ENCODE peak calls at places on chromosomes 5 and 9, in six cellular contexts. One of them, this sample, is unnamed.
A peak's percentile ranks its signal among the peaks of the same experiment; 100 is the strongest.

GRCh38 chr9:86660146-86660545 is 287.2 kb downstream of the GAS1 start:
- DNase-seq in psoas muscle: no peak
- DNase-seq in NT2/D1: no peak
- DNase-seq in NCI-H1092: no peak
- DNase-seq in foreskin fibroblast: peak; percentile 89
- DNase-seq in ovary: no peak
- DNase-seq in this sample: no peak

GRCh38 chr5:54307583-54307982 is 2.8 kb downstream of the ARL15 start:
- DNase-seq in foreskin fibroblast: no peak
- DNase-seq in psoas muscle: no peak
- DNase-seq in ovary: no peak
- DNase-seq in NCI-H1092: no peak
- DNase-seq in NT2/D1: no peak
- DNase-seq in this sample: no peak

GRCh38 chr5:130109152-130109551 is 204.9 kb downstream of the CHSY3 start:
- DNase-seq in foreskin fibroblast: no peak
- DNase-seq in NCI-H1092: no peak
- DNase-seq in NT2/D1: peak; percentile 16
- DNase-seq in psoas muscle: no peak
- DNase-seq in ovary: no peak
- DNase-seq in this sample: no peak

GRCh38 chr9:34163439-34163838 is 15.4 kb upstream of the UBAP1 start:
- DNase-seq in ovary: no peak
- DNase-seq in foreskin fibroblast: no peak
- DNase-seq in psoas muscle: no peak
- DNase-seq in NT2/D1: no peak
- DNase-seq in NCI-H1092: no peak
- DNase-seq in this sample: no peak

GRCh38 chr5:102957141-102957540 is 162.8 kb downstream of the GIN1 start:
- DNase-seq in foreskin fibroblast: no peak
- DNase-seq in ovary: no peak
- DNase-seq in NT2/D1: no peak
- DNase-seq in psoas muscle: no peak
- DNase-seq in NCI-H1092: no peak
- DNase-seq in this sample: no peak

GRCh38 chr5:67306997-67307580 is 110.5 kb upstream of the CD180 start:
- DNase-seq in NCI-H1092: no peak
- DNase-seq in psoas muscle: no peak
- DNase-seq in foreskin fibroblast: no peak
- DNase-seq in ovary: no peak
- DNase-seq in NT2/D1: no peak
- DNase-seq in this sample: no peak

GRCh38 chr9:127283917-127284316 is 19.3 kb downstream of the GARNL3 start:
- DNase-seq in NT2/D1: no peak
- DNase-seq in NCI-H1092: no peak
- DNase-seq in psoas muscle: peak; percentile 28
- DNase-seq in foreskin fibroblast: peak; percentile 36
- DNase-seq in ovary: no peak
- DNase-seq in this sample: no peak

GRCh38 chr5:150391064-150391834 is 21.5 kb downstream of the CD74 start:
- DNase-seq in NCI-H1092: no peak
- DNase-seq in psoas muscle: no peak
- DNase-seq in ovary: no peak
- DNase-seq in NT2/D1: no peak
- DNase-seq in foreskin fibroblast: no peak
- DNase-seq in this sample: no peak

GRCh38 chr9:127578952-127579853 is 32.9 kb upstream of the STXBP1 start:
- DNase-seq in NT2/D1: no peak
- DNase-seq in foreskin fibroblast: peak; percentile 99
- DNase-seq in ovary: peak; percentile 89
- DNase-seq in psoas muscle: peak; percentile 90
- DNase-seq in NCI-H1092: peak; percentile 82
- DNase-seq in this sample: peak; percentile 50

GRCh38 chr5:128579669-128580068 is 41.6 kb upstream of the FBN2 start:
- DNase-seq in psoas muscle: no peak
- DNase-seq in NCI-H1092: no peak
- DNase-seq in foreskin fibroblast: peak; percentile 61
- DNase-seq in NT2/D1: no peak
- DNase-seq in ovary: no peak
- DNase-seq in this sample: no peak

GRCh38 chr5:134592141-134592746 is 40.4 kb downstream of the SAR1B start:
- DNase-seq in ovary: no peak
- DNase-seq in psoas muscle: no peak
- DNase-seq in NT2/D1: peak; percentile 59
- DNase-seq in foreskin fibroblast: no peak
- DNase-seq in NCI-H1092: no peak
- DNase-seq in this sample: no peak